ENCODE peak calls at places on chromosomes 1 and 21, in four cellular contexts. One of them, this sample, is unnamed. For H3K27me3, the result is how much of the 10 kb centered on the place peaks cover.

GRCh38 chr1:4652631-4653327 is 1.6 kb upstream of the AJAP1 start:
- DNase-seq in psoas muscle: peak
- DNase-seq in SJSA1: no peak
- DNase-seq in aorta: peak
- DNase-seq in this sample: no peak

GRCh38 chr1:34889705-34890104 is 30.2 kb upstream of the SMIM12 start:
- DNase-seq in psoas muscle: no peak
- DNase-seq in SJSA1: no peak
- DNase-seq in aorta: no peak
- DNase-seq in this sample: no peak

GRCh38 chr1:27872059-27872801 is at the start of gene THEMIS2:
- DNase-seq in psoas muscle: peak
- DNase-seq in SJSA1: no peak
- DNase-seq in aorta: peak
- DNase-seq in this sample: no peak

GRCh38 chr1:161970633-161971032 is 53.0 kb downstream of the OLFML2B start:
- DNase-seq in psoas muscle: no peak
- DNase-seq in SJSA1: no peak
- DNase-seq in aorta: no peak
- DNase-seq in this sample: no peak

GRCh38 chr1:101089608-101090007 is 64.0 kb upstream of the DPH5 start:
- DNase-seq in psoas muscle: no peak
- DNase-seq in SJSA1: no peak
- DNase-seq in aorta: no peak
- DNase-seq in this sample: no peak

GRCh38 chr1:44894591-44894990 is 51.5 kb upstream of the PTCH2 start:
- DNase-seq in psoas muscle: no peak
- DNase-seq in SJSA1: no peak
- DNase-seq in aorta: no peak
- DNase-seq in this sample: peak

GRCh38 chr1:184416921-184417320 is 30.1 kb downstream of the C1orf21 start:
- DNase-seq in psoas muscle: no peak
- DNase-seq in SJSA1: no peak
- DNase-seq in aorta: no peak
- DNase-seq in this sample: no peak

GRCh38 chr21:26881504-26882228 is 36.5 kb upstream of the ADAMTS1 start:
- DNase-seq in psoas muscle: no peak
- DNase-seq in SJSA1: no peak
- DNase-seq in aorta: no peak
- DNase-seq in this sample: peak

GRCh38 chr1:236978740-236979139 is 25.5 kb downstream of the MT1HL1 start:
- DNase-seq in psoas muscle: no peak
- DNase-seq in SJSA1: no peak
- DNase-seq in aorta: no peak
- DNase-seq in this sample: no peak

GRCh38 chr1:209672705-209673630 is 2.2 kb upstream of the G0S2 start:
- DNase-seq in psoas muscle: no peak
- DNase-seq in SJSA1: no peak
- DNase-seq in aorta: no peak
- DNase-seq in this sample: no peak

GRCh38 chr1:15937146-15937545 is 38.8 kb downstream of the ZBTB17 start:
- DNase-seq in psoas muscle: no peak
- DNase-seq in SJSA1: no peak
- DNase-seq in aorta: no peak
- DNase-seq in this sample: no peak

GRCh38 chr1:37038079-37038702 is 3.9 kb upstream of the GRIK3 start:
- DNase-seq in psoas muscle: no peak
- DNase-seq in SJSA1: no peak
- DNase-seq in aorta: no peak
- DNase-seq in this sample: no peak

GRCh38 chr1:10795305-10796021 is 983 bp downstream of the CASZ1 start:
- DNase-seq in psoas muscle: peak
- DNase-seq in SJSA1: peak
- DNase-seq in aorta: no peak
- DNase-seq in this sample: no peak

GRCh38 chr1:54380285-54380882 is 25.8 kb downstream of the SSBP3 start:
- DNase-seq in psoas muscle: no peak
- DNase-seq in SJSA1: no peak
- DNase-seq in aorta: no peak
- DNase-seq in this sample: no peak

GRCh38 chr21:45509566-45510465 is 32.4 kb downstream of the SLC19A1 start:
- DNase-seq in psoas muscle: peak
- DNase-seq in SJSA1: no peak
- DNase-seq in aorta: peak
- DNase-seq in this sample: no peak

GRCh38 chr1:51898090-51898734 is 19.7 kb upstream of the NRDC start:
- DNase-seq in psoas muscle: no peak
- DNase-seq in SJSA1: peak
- DNase-seq in aorta: no peak
- DNase-seq in this sample: peak

GRCh38 chr1:209569445-209570207 is 13.9 kb upstream of the CAMK1G start:
- DNase-seq in psoas muscle: peak
- DNase-seq in SJSA1: peak
- DNase-seq in aorta: peak
- DNase-seq in this sample: no peak

GRCh38 chr1:235673981-235674380 is 24.4 kb upstream of the GNG4 start:
- DNase-seq in psoas muscle: no peak
- DNase-seq in SJSA1: no peak
- DNase-seq in aorta: no peak
- DNase-seq in this sample: no peak

GRCh38 chr1:113396585-113396984 is 6.3 kb downstream of the MAGI3 start:
- DNase-seq in psoas muscle: no peak
- DNase-seq in SJSA1: peak
- DNase-seq in aorta: no peak
- DNase-seq in this sample: peak

GRCh38 chr21:46008893-46009635 is 27.5 kb downstream of the COL6A1 start:
- DNase-seq in psoas muscle: no peak
- DNase-seq in SJSA1: no peak
- DNase-seq in aorta: peak
- DNase-seq in this sample: no peak

GRCh38 chr1:222634180-222635013 is 16.5 kb downstream of the MIA3 start:
- DNase-seq in psoas muscle: no peak
- DNase-seq in SJSA1: peak
- DNase-seq in aorta: no peak
- DNase-seq in this sample: peak

DNA sequence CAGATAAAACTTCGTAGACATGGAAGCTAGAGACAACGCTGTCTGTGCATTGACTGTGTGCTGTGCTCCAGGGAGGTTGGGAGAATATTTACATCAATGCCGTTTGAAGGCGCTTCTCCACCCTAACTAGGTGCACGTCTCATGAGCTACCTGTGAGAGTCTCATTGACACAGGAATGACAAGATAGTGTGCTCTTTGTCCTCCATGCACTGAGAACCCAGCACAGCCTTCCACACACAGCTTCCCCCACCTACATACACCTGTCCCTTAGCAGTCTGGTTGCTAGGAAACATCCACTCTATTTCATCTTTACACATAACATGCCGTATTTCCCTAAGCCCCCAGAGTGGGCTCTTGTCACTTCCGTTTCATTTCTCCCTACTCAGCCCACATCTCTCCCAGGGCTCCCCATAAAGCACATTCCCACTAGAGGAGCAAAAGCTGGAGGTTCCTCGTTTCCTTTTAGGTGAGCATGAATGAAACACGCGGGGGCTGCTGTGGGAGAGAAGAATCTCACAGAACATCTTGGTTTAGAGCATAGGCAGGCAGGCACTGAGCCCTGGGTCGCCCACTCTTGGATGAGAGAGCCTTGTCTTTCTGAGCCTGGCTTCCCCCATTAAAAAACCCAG is 137.0 kb downstream of the ETS2 start:
- DNase-seq in psoas muscle: no peak
- DNase-seq in SJSA1: no peak
- DNase-seq in aorta: no peak
- DNase-seq in this sample: no peak
- H3K27me3 ChIP-seq in psoas muscle: under half
- H3K27me3 ChIP-seq in SJSA1: under half
- H3K27me3 ChIP-seq in aorta: under half
- H3K27me3 ChIP-seq in this sample: under half

GRCh38 chr1:25140073-25140797 is 92.1 kb downstream of the SYF2 start:
- DNase-seq in psoas muscle: no peak
- DNase-seq in SJSA1: no peak
- DNase-seq in aorta: peak
- DNase-seq in this sample: no peak
- H3K27me3 ChIP-seq in psoas muscle: under half
- H3K27me3 ChIP-seq in SJSA1: under half
- H3K27me3 ChIP-seq in aorta: under half
- H3K27me3 ChIP-seq in this sample: under half

DNA sequence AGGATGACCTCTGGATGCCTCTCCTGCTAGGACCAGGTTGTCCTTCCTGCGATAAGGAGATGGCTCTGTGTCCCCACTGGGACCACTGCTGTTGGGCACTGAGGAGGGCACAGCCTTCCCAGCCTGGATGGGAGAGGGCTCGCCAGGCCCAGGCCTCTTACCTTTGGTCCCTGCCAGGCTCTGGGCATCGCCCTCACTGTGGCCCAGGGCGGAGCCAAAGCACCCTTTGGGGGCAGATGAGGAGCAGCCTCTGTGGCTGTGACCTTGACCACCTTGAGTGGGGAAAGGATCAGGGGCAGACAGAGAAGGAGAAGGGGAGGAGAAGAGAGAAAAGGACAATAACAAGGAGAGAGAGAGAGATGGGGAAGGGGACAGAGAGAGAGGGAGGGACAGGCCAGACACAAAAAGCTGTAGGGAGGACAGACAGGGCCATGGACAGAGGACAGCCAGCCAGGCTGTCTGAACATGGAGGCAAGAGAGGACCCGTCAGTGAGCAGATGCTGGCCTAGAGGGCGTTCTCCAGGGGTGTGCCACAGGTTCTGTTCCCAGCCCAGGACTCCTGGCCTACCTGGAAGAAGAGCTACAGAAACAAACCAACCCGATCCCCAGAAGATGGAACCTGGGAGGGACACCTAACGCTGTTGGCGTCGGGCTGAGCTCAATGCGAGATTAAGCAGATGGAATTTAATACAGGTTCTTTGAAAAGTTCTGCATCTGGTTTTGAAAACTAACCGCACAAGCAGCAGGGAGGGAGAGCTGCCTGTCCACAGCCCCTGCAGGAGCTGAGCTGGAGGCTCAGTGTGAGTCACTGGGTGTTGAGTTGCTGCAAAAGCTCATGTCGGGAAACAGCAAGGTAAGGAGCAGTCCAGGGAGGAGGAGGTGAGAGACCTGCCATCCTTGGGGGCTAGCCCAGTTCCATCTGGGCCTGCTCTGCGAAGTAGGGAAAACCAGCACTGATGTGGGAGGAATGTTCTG is 262.1 kb downstream of the PTPRU start:
- DNase-seq in psoas muscle: no peak
- DNase-seq in SJSA1: peak
- DNase-seq in aorta: no peak
- DNase-seq in this sample: no peak
- H3K27me3 ChIP-seq in psoas muscle: under half
- H3K27me3 ChIP-seq in SJSA1: under half
- H3K27me3 ChIP-seq in aorta: under half
- H3K27me3 ChIP-seq in this sample: under half

GRCh38 chr1:7623886-7624285 is 147.2 kb upstream of the VAMP3 start:
- DNase-seq in psoas muscle: no peak
- DNase-seq in SJSA1: no peak
- DNase-seq in aorta: peak
- DNase-seq in this sample: no peak
- H3K27me3 ChIP-seq in psoas muscle: under half
- H3K27me3 ChIP-seq in SJSA1: under half
- H3K27me3 ChIP-seq in aorta: under half
- H3K27me3 ChIP-seq in this sample: under half